ENCODE peak calls at places on chromosomes 5 and 9, in ten cellular contexts. P, D, A, U, N, T, X, C, Y and G are unnamed samples.
A peak's percentile ranks its signal among the peaks of the same experiment; 100 is the strongest.

GRCh38 chr5:155872801-155873200 is 454.2 kb upstream of the SGCD start:
- DNase-seq in P (no peak), D (no peak), A (no peak), U (no peak), N (no peak), T (no peak), X (no peak), C (no peak), Y (no peak), G (peak; percentile 30)

GRCh38 chr5:91119941-91120850 is 262.9 kb downstream of the ARRDC3 start:
- DNase-seq in P (peak; percentile 21), D (no peak), A (no peak), U (no peak), N (no peak), T (no peak), X (no peak), C (no peak), Y (peak; percentile 74), G (no peak)

GRCh38 chr5:73093943-73094342 is 26.4 kb upstream of the TMEM171 start:
- DNase-seq in P (no peak), D (peak; percentile 31), A (no peak), U (no peak), N (no peak), T (no peak), X (no peak), C (no peak), Y (no peak), G (peak; percentile 88)

GRCh38 chr9:96420468-96421219 is 2.5 kb upstream of the ZNF367 start:
- DNase-seq in P (no peak), D (peak; percentile 95), A (no peak), U (peak; percentile 71), N (peak; percentile 75), T (peak; percentile 16), X (peak; percentile 86), C (no peak), Y (no peak), G (peak; percentile 100)

GRCh38 chr9:22535780-22536179 is 89.2 kb downstream of the DMRTA1 start:
- DNase-seq in P (no peak), D (no peak), A (no peak), U (no peak), N (no peak), T (no peak), X (no peak), C (no peak), Y (no peak), G (no peak)

GRCh38 chr5:119427052-119427451 is 25.2 kb upstream of the HSD17B4 start:
- DNase-seq in P (no peak), D (no peak), A (no peak), U (no peak), N (no peak), T (no peak), X (no peak), C (no peak), Y (no peak), G (no peak)

GRCh38 chr5:55104966-55105701 is 2.7 kb downstream of the GZMA start:
- DNase-seq in P (no peak), D (no peak), A (no peak), U (no peak), N (no peak), T (no peak), X (no peak), C (no peak), Y (no peak), G (no peak)

GRCh38 chr9:83477571-83477970 is 60.6 kb downstream of the FRMD3 start:
- DNase-seq in P (peak; percentile 65), D (no peak), A (no peak), U (no peak), N (no peak), T (no peak), X (peak; percentile 14), C (no peak), Y (no peak), G (peak; percentile 83)

GRCh38 chr9:124792976-124793594 is 16.2 kb downstream of the OLFML2A start:
- DNase-seq in P (no peak), D (peak; percentile 85), A (no peak), U (no peak), N (no peak), T (no peak), X (no peak), C (no peak), Y (no peak), G (no peak)

GRCh38 chr9:78072586-78073199 is 41.1 kb upstream of the GNAQ start:
- DNase-seq in P (no peak), D (no peak), A (no peak), U (no peak), N (no peak), T (no peak), X (no peak), C (no peak), Y (no peak), G (no peak)

GRCh38 chr5:14671414-14671813 is 6.9 kb downstream of the OTULIN start:
- DNase-seq in P (no peak), D (no peak), A (no peak), U (no peak), N (no peak), T (peak; percentile 50), X (no peak), C (no peak), Y (no peak), G (peak; percentile 29)

GRCh38 chr5:103532116-103532734 is 30.4 kb downstream of the NUDT12 start:
- DNase-seq in P (no peak), D (peak; percentile 13), A (no peak), U (no peak), N (no peak), T (no peak), X (no peak), C (no peak), Y (no peak), G (no peak)

GRCh38 chr5:4924581-4924980 is 215.5 kb upstream of the ADAMTS16 start:
- DNase-seq in P (no peak), D (no peak), A (no peak), U (no peak), N (no peak), T (no peak), X (no peak), C (no peak), Y (no peak), G (peak; percentile 13)

GRCh38 chr5:23648656-23649055 is 141.2 kb downstream of the PRDM9 start:
- DNase-seq in P (no peak), D (no peak), A (no peak), U (no peak), N (no peak), T (no peak), X (no peak), C (no peak), Y (no peak), G (no peak)

GRCh38 chr9:111925784-111926183 is 29.2 kb downstream of the UGCG start:
- DNase-seq in P (no peak), D (no peak), A (no peak), U (no peak), N (no peak), T (no peak), X (no peak), C (no peak), Y (no peak), G (no peak)

GRCh38 chr5:81234299-81234698 is 1.2 kb downstream of the CKMT2 start:
- DNase-seq in P (no peak), D (no peak), A (no peak), U (no peak), N (no peak), T (no peak), X (no peak), C (no peak), Y (no peak), G (no peak)